ENCODE peak calls at places on chromosomes 12 and 14, in eight cellular contexts. F is left ventricle myocardium inferior, A is GM23338, X is AG04450, D is transverse colon, U is heart left ventricle, B is endothelial cell, S is fibroblast of mammary gland. G is an unnamed sample.

GRCh38 chr12:94186461-94187237 is 38.3 kb downstream of the PLXNC1 start:
- DNase-seq in F (peak), A (peak), X (peak), D (no peak), U (peak), B (peak), S (peak), G (no peak)

GRCh38 chr12:57455374-57456144 is 452 bp downstream of the INHBE start:
- DNase-seq in F (no peak), A (no peak), X (no peak), D (no peak), U (no peak), B (no peak), S (no peak), G (no peak)

GRCh38 chr12:15979096-15980091 is 68.3 kb downstream of the DERA start:
- DNase-seq in F (no peak), A (peak), X (peak), D (peak), U (no peak), B (peak), S (peak), G (no peak)

GRCh38 chr14:100076630-100077029 is 11.4 kb downstream of the EVL start:
- DNase-seq in F (peak), A (no peak), X (no peak), D (no peak), U (peak), B (no peak), S (peak), G (peak)

GRCh38 chr12:58034311-58034710 is 92.9 kb downstream of the ATP23 start:
- DNase-seq in F (no peak), A (no peak), X (no peak), D (no peak), U (no peak), B (no peak), S (no peak), G (no peak)

GRCh38 chr14:59363545-59364226 is 101.5 kb downstream of the GPR135 start:
- DNase-seq in F (no peak), A (no peak), X (no peak), D (no peak), U (no peak), B (no peak), S (peak), G (no peak)

GRCh38 chr12:68340404-68341270 is 8.5 kb upstream of the MDM1 start:
- DNase-seq in F (no peak), A (no peak), X (no peak), D (no peak), U (no peak), B (no peak), S (peak), G (no peak)

GRCh38 chr14:96363751-96364336 is 518 bp downstream of the GSKIP start:
- DNase-seq in F (no peak), A (peak), X (no peak), D (peak), U (peak), B (peak), S (peak), G (no peak)

GRCh38 chr12:8951744-8952143 is 2.3 kb upstream of the M6PR start:
- DNase-seq in F (no peak), A (no peak), X (no peak), D (no peak), U (no peak), B (no peak), S (no peak), G (no peak)

GRCh38 chr14:105069887-105070759 is 4.9 kb upstream of the GPR132 start:
- DNase-seq in F (peak), A (no peak), X (no peak), D (no peak), U (no peak), B (no peak), S (peak), G (peak)

GRCh38 chr12:117486840-117487659 is 125.6 kb upstream of the NOS1 start:
- DNase-seq in F (no peak), A (no peak), X (no peak), D (no peak), U (peak), B (no peak), S (peak), G (no peak)

GRCh38 chr14:56474419-56475022 is 105.1 kb upstream of the TMEM260 start:
- DNase-seq in F (no peak), A (peak), X (no peak), D (no peak), U (no peak), B (peak), S (peak), G (no peak)

GRCh38 chr14:78440351-78440750 is 270.2 kb downstream of the NRXN3 start:
- DNase-seq in F (no peak), A (peak), X (no peak), D (no peak), U (no peak), B (no peak), S (no peak), G (no peak)

GRCh38 chr14:51394391-51394790 is 154.3 kb downstream of the TMX1 start:
- DNase-seq in F (no peak), A (no peak), X (no peak), D (no peak), U (no peak), B (no peak), S (peak), G (no peak)

GRCh38 chr12:69240625-69240984 is 1.2 kb downstream of the CPSF6 start:
- DNase-seq in F (no peak), A (peak), X (no peak), D (no peak), U (no peak), B (no peak), S (peak), G (no peak)

GRCh38 chr14:39988939-39989338 is 556.7 kb upstream of the FBXO33 start:
- DNase-seq in F (no peak), A (peak), X (no peak), D (no peak), U (no peak), B (peak), S (peak), G (no peak)
- TF ChIP-seq CTCF in F (peak), A (peak), X (no peak), D (peak), U (no peak), B (no peak), S (peak), G (no peak)

DNA sequence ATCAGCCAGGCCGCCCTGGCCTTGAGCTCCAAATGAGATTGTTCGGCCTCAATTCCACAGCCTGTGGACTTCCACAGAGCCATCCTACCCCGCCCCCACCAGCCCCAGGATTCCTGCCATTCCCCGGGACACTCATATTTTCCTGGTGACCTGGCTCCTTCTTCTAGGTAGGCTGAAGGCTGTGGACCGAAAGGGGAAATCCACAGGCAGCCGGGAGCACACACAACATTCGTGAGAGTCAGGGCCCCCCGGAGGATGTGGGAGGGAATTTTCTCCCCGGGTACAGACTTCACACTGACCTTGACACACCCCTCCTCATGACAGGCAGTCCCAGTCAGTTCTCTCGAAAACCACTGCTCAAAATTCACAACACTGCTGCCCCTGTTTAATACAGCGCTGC is 39.9 kb downstream of the RIN3 start:
- DNase-seq in F (no peak), A (peak), X (no peak), D (no peak), U (no peak), B (peak), S (peak), G (no peak)
- TF ChIP-seq CTCF in F (no peak), A (peak), X (peak), D (no peak), U (no peak), B (no peak), S (no peak), G (no peak)

DNA sequence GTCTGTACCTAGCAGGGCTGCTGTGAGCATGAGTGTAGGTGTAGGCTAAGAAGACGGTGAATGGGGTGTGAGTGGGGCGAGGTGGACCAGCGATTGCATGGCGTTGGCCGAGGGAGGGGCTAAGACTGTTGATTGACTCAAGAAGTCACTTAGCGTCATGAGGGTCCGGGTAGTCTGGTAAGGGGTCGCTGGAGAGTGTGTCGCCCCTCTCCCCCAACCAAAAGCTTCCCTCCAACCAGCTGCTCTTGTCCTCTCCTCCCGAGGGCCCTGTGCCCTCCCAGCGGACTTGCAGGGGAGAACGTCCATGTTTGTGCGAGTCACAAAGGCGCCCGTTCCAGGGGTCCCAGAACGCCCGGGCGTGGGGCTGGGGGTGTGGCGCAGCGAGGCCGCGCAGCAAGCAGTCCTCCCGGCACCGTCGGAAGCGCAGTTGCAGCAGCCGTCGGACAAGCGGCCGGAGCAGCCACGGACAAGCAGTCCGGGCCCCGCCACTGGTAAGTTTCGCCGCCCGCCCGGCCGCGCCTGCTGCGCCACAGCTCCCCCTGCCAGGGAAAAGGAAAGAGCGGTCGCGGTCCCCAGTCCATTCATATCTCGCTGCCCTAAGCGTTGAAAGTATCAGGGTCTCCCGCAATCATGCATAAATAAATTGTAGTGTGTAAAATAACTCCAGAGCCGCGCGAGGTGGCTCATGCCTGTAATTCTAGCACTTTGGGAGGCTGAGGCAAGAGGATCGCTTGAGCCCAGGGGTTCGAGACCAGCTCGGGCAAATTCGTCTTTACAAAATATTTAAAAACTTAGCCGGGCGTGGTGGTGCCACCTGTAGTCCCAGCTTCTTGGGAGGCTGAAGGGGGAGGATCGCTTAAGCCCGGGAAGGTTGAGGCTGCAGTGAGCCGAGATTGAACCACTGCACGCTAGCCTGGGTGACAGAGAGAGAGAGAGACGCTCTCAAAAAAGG is at the start of gene CCDC63:
- DNase-seq in F (peak), A (peak), X (no peak), D (peak), U (peak), B (peak), S (peak), G (peak)
- TF ChIP-seq CTCF in F (peak), A (peak), X (peak), D (peak), U (peak), B (no peak), S (peak), G (peak)

DNA sequence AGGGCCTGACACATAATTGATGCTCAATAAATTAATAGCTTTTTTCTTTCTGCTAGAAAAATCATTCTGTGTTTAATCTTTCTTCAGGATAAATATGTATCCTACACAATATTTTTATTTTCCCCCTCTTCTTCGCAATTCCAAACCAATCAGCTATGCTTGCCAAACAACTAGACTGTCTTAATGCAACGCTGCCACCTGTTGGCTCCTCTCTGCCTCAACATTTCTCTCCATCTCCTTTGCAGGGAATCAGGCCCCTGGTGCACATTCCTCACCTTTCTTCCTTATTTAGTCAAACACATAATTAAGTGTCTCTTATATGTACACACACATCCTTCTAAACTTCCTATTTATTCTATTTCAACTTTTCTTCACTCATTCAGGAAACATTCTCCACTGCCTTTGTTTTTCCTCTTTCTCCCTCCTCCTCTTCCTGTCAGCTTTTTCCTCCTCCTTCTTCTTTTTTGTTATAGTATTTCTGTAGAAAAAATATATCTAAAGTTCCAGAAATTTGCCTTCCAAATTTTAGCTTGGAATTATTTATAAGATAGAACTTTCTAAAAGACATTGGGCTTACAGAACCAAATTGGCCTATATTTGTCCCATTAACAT is 406.0 kb downstream of the PRKD1 start:
- DNase-seq in F (no peak), A (peak), X (no peak), D (no peak), U (no peak), B (peak), S (peak), G (no peak)
- TF ChIP-seq CTCF in F (no peak), A (peak), X (peak), D (no peak), U (no peak), B (peak), S (peak), G (no peak)

DNA sequence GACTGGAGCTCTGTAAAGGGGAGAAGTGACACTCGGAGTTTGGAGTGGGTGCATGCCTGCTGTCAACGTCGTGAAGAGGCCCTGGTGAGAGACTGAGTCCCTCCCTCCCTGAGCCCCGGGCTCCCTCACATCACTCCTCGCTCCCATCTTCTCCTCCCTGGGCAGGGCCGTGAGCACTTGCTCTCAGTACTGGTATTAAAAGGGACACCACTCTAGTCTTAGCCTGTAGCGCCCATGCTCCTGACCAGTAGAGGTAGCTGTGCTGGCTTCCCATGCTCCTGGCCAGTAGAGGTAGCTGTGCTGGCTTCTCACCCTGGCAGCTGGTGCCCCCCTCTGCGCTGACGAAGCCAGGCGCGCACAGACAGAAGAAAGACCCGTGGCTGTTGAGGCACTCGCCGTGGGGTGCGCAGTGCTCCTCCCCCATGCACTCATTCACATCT is 14.7 kb downstream of the ISCA2 start:
- DNase-seq in F (no peak), A (peak), X (no peak), D (no peak), U (no peak), B (peak), S (no peak), G (peak)
- TF ChIP-seq CTCF in F (peak), A (peak), X (peak), D (no peak), U (no peak), B (peak), S (peak), G (no peak)

G was measured in CD14-positive monocyte.